ENCODE peak calls at places on chromosomes 3 and 15, in nine cellular contexts. One of them, this sample, is unnamed.

GRCh38 chr3:59782664-59783063 is 732.8 kb upstream of the CFAP20DC start:
- DNase-seq in pancreas: no peak
- DNase-seq in DMS153: no peak
- DNase-seq in uterus: no peak
- DNase-seq in T-helper 2 cell: no peak
- DNase-seq in anterior cingulate cortex: no peak
- DNase-seq in K562: no peak
- DNase-seq in GOT3: no peak
- DNase-seq in activated T-helper 1 cell treated with anti-CD3 and anti-CD28 coated beads, Interleukin-2, amount 50 U/mL, for 16 hours: no peak
- DNase-seq in this sample: no peak

GRCh38 chr3:65412591-65412990 is 626.1 kb downstream of the MAGI1 start:
- DNase-seq in pancreas: no peak
- DNase-seq in DMS153: peak; percentile 42
- DNase-seq in uterus: peak; percentile 20
- DNase-seq in T-helper 2 cell: no peak
- DNase-seq in anterior cingulate cortex: no peak
- DNase-seq in K562: peak; percentile 1
- DNase-seq in GOT3: no peak
- DNase-seq in activated T-helper 1 cell treated with anti-CD3 and anti-CD28 coated beads, Interleukin-2, amount 50 U/mL, for 16 hours: no peak
- DNase-seq in this sample: peak; percentile 34

GRCh38 chr3:69890094-69890493 is 109.4 kb upstream of the SAMMSON start:
- DNase-seq in pancreas: no peak
- DNase-seq in DMS153: no peak
- DNase-seq in uterus: no peak
- DNase-seq in T-helper 2 cell: no peak
- DNase-seq in anterior cingulate cortex: no peak
- DNase-seq in K562: no peak
- DNase-seq in GOT3: no peak
- DNase-seq in activated T-helper 1 cell treated with anti-CD3 and anti-CD28 coated beads, Interleukin-2, amount 50 U/mL, for 16 hours: no peak
- DNase-seq in this sample: no peak

GRCh38 chr15:58864602-58865419 is 68.7 kb downstream of the SLTM start:
- DNase-seq in pancreas: peak; percentile 73
- DNase-seq in DMS153: peak; percentile 49
- DNase-seq in uterus: peak; percentile 35
- DNase-seq in T-helper 2 cell: peak; percentile 6
- DNase-seq in anterior cingulate cortex: no peak
- DNase-seq in K562: no peak
- DNase-seq in GOT3: no peak
- DNase-seq in activated T-helper 1 cell treated with anti-CD3 and anti-CD28 coated beads, Interleukin-2, amount 50 U/mL, for 16 hours: no peak
- DNase-seq in this sample: peak; percentile 2

GRCh38 chr3:57007513-57008415 is 52.7 kb upstream of the SPATA12 start:
- DNase-seq in pancreas: no peak
- DNase-seq in DMS153: no peak
- DNase-seq in uterus: peak; percentile 77
- DNase-seq in T-helper 2 cell: no peak
- DNase-seq in anterior cingulate cortex: no peak
- DNase-seq in K562: peak; percentile 79
- DNase-seq in GOT3: no peak
- DNase-seq in activated T-helper 1 cell treated with anti-CD3 and anti-CD28 coated beads, Interleukin-2, amount 50 U/mL, for 16 hours: no peak
- DNase-seq in this sample: no peak

GRCh38 chr3:37162501-37163245 is 11.7 kb downstream of the LRRFIP2 start:
- DNase-seq in pancreas: no peak
- DNase-seq in DMS153: no peak
- DNase-seq in uterus: no peak
- DNase-seq in T-helper 2 cell: peak; percentile 73
- DNase-seq in anterior cingulate cortex: no peak
- DNase-seq in K562: no peak
- DNase-seq in GOT3: no peak
- DNase-seq in activated T-helper 1 cell treated with anti-CD3 and anti-CD28 coated beads, Interleukin-2, amount 50 U/mL, for 16 hours: no peak
- DNase-seq in this sample: no peak

GRCh38 chr3:70880416-70880815 is 568.0 kb upstream of the MDFIC2 start:
- DNase-seq in pancreas: no peak
- DNase-seq in DMS153: no peak
- DNase-seq in uterus: no peak
- DNase-seq in T-helper 2 cell: no peak
- DNase-seq in anterior cingulate cortex: no peak
- DNase-seq in K562: no peak
- DNase-seq in GOT3: no peak
- DNase-seq in activated T-helper 1 cell treated with anti-CD3 and anti-CD28 coated beads, Interleukin-2, amount 50 U/mL, for 16 hours: no peak
- DNase-seq in this sample: no peak

GRCh38 chr3:11755276-11755675 is 91.4 kb downstream of the TAMM41 start:
- DNase-seq in pancreas: no peak
- DNase-seq in DMS153: no peak
- DNase-seq in uterus: no peak
- DNase-seq in T-helper 2 cell: no peak
- DNase-seq in anterior cingulate cortex: no peak
- DNase-seq in K562: no peak
- DNase-seq in GOT3: no peak
- DNase-seq in activated T-helper 1 cell treated with anti-CD3 and anti-CD28 coated beads, Interleukin-2, amount 50 U/mL, for 16 hours: no peak
- DNase-seq in this sample: no peak

GRCh38 chr3:52763466-52763865 is 7.3 kb downstream of the NEK4 start:
- DNase-seq in pancreas: no peak
- DNase-seq in DMS153: no peak
- DNase-seq in uterus: no peak
- DNase-seq in T-helper 2 cell: no peak
- DNase-seq in anterior cingulate cortex: no peak
- DNase-seq in K562: no peak
- DNase-seq in GOT3: no peak
- DNase-seq in activated T-helper 1 cell treated with anti-CD3 and anti-CD28 coated beads, Interleukin-2, amount 50 U/mL, for 16 hours: no peak
- DNase-seq in this sample: no peak

GRCh38 chr3:52934626-52935530 is 37.5 kb upstream of the STIMATE start:
- DNase-seq in pancreas: no peak
- DNase-seq in DMS153: no peak
- DNase-seq in uterus: peak; percentile 19
- DNase-seq in T-helper 2 cell: peak; percentile 78
- DNase-seq in anterior cingulate cortex: peak; percentile 3
- DNase-seq in K562: peak; percentile 59
- DNase-seq in GOT3: no peak
- DNase-seq in activated T-helper 1 cell treated with anti-CD3 and anti-CD28 coated beads, Interleukin-2, amount 50 U/mL, for 16 hours: no peak
- DNase-seq in this sample: no peak

GRCh38 chr3:104460477-104461406 is 906.0 kb upstream of the ALCAM start:
- DNase-seq in pancreas: no peak
- DNase-seq in DMS153: no peak
- DNase-seq in uterus: no peak
- DNase-seq in T-helper 2 cell: no peak
- DNase-seq in anterior cingulate cortex: no peak
- DNase-seq in K562: no peak
- DNase-seq in GOT3: no peak
- DNase-seq in activated T-helper 1 cell treated with anti-CD3 and anti-CD28 coated beads, Interleukin-2, amount 50 U/mL, for 16 hours: no peak
- DNase-seq in this sample: no peak

GRCh38 chr15:73800662-73801345 is 47.7 kb upstream of the INSYN1 start:
- DNase-seq in pancreas: no peak
- DNase-seq in DMS153: no peak
- DNase-seq in uterus: peak; percentile 58
- DNase-seq in T-helper 2 cell: no peak
- DNase-seq in anterior cingulate cortex: peak; percentile 82
- DNase-seq in K562: peak; percentile 6
- DNase-seq in GOT3: no peak
- DNase-seq in activated T-helper 1 cell treated with anti-CD3 and anti-CD28 coated beads, Interleukin-2, amount 50 U/mL, for 16 hours: no peak
- DNase-seq in this sample: no peak

GRCh38 chr3:33131328-33132018 is 17.7 kb downstream of the CRTAP start:
- DNase-seq in pancreas: no peak
- DNase-seq in DMS153: no peak
- DNase-seq in uterus: no peak
- DNase-seq in T-helper 2 cell: peak; percentile 62
- DNase-seq in anterior cingulate cortex: peak; percentile 34
- DNase-seq in K562: peak; percentile 78
- DNase-seq in GOT3: no peak
- DNase-seq in activated T-helper 1 cell treated with anti-CD3 and anti-CD28 coated beads, Interleukin-2, amount 50 U/mL, for 16 hours: no peak
- DNase-seq in this sample: peak; percentile 87

GRCh38 chr3:70885636-70886035 is 573.2 kb upstream of the MDFIC2 start:
- DNase-seq in pancreas: no peak
- DNase-seq in DMS153: no peak
- DNase-seq in uterus: no peak
- DNase-seq in T-helper 2 cell: no peak
- DNase-seq in anterior cingulate cortex: no peak
- DNase-seq in K562: peak; percentile 9
- DNase-seq in GOT3: no peak
- DNase-seq in activated T-helper 1 cell treated with anti-CD3 and anti-CD28 coated beads, Interleukin-2, amount 50 U/mL, for 16 hours: no peak
- DNase-seq in this sample: no peak

GRCh38 chr3:72270072-72270611 is 485.2 kb upstream of the PROK2 start:
- DNase-seq in pancreas: peak; percentile 71
- DNase-seq in DMS153: no peak
- DNase-seq in uterus: peak; percentile 92
- DNase-seq in T-helper 2 cell: peak; percentile 57
- DNase-seq in anterior cingulate cortex: no peak
- DNase-seq in K562: peak; percentile 88
- DNase-seq in GOT3: peak; percentile 16
- DNase-seq in activated T-helper 1 cell treated with anti-CD3 and anti-CD28 coated beads, Interleukin-2, amount 50 U/mL, for 16 hours: no peak
- DNase-seq in this sample: no peak

GRCh38 chr15:67900621-67901147 is 60.8 kb upstream of the RNU6-1 start:
- DNase-seq in pancreas: no peak
- DNase-seq in DMS153: no peak
- DNase-seq in uterus: no peak
- DNase-seq in T-helper 2 cell: no peak
- DNase-seq in anterior cingulate cortex: no peak
- DNase-seq in K562: peak; percentile 37
- DNase-seq in GOT3: no peak
- DNase-seq in activated T-helper 1 cell treated with anti-CD3 and anti-CD28 coated beads, Interleukin-2, amount 50 U/mL, for 16 hours: no peak
- DNase-seq in this sample: no peak

GRCh38 chr3:12553921-12554391 is 2.9 kb upstream of the MKRN2 start:
- DNase-seq in pancreas: peak; percentile 57
- DNase-seq in DMS153: no peak
- DNase-seq in uterus: no peak
- DNase-seq in T-helper 2 cell: peak; percentile 16
- DNase-seq in anterior cingulate cortex: peak; percentile 28
- DNase-seq in K562: peak; percentile 51
- DNase-seq in GOT3: no peak
- DNase-seq in activated T-helper 1 cell treated with anti-CD3 and anti-CD28 coated beads, Interleukin-2, amount 50 U/mL, for 16 hours: no peak
- DNase-seq in this sample: no peak

GRCh38 chr3:38334142-38334541 is 12.4 kb upstream of the XYLB start:
- DNase-seq in pancreas: no peak
- DNase-seq in DMS153: no peak
- DNase-seq in uterus: no peak
- DNase-seq in T-helper 2 cell: no peak
- DNase-seq in anterior cingulate cortex: no peak
- DNase-seq in K562: no peak
- DNase-seq in GOT3: no peak
- DNase-seq in activated T-helper 1 cell treated with anti-CD3 and anti-CD28 coated beads, Interleukin-2, amount 50 U/mL, for 16 hours: no peak
- DNase-seq in this sample: no peak

GRCh38 chr3:172268425-172268824 is 179.8 kb downstream of the GHSR start:
- DNase-seq in pancreas: no peak
- DNase-seq in DMS153: no peak
- DNase-seq in uterus: no peak
- DNase-seq in T-helper 2 cell: no peak
- DNase-seq in anterior cingulate cortex: no peak
- DNase-seq in K562: no peak
- DNase-seq in GOT3: no peak
- DNase-seq in activated T-helper 1 cell treated with anti-CD3 and anti-CD28 coated beads, Interleukin-2, amount 50 U/mL, for 16 hours: no peak
- DNase-seq in this sample: no peak

GRCh38 chr15:60208708-60209107 is 189.1 kb downstream of the ANXA2 start:
- DNase-seq in pancreas: no peak
- DNase-seq in DMS153: peak; percentile 5
- DNase-seq in uterus: no peak
- DNase-seq in T-helper 2 cell: no peak
- DNase-seq in anterior cingulate cortex: no peak
- DNase-seq in K562: no peak
- DNase-seq in GOT3: no peak
- DNase-seq in activated T-helper 1 cell treated with anti-CD3 and anti-CD28 coated beads, Interleukin-2, amount 50 U/mL, for 16 hours: no peak
- DNase-seq in this sample: peak; percentile 42

GRCh38 chr3:29695201-29695904 is 414.5 kb downstream of the RBMS3 start:
- DNase-seq in pancreas: no peak
- DNase-seq in DMS153: no peak
- DNase-seq in uterus: no peak
- DNase-seq in T-helper 2 cell: no peak
- DNase-seq in anterior cingulate cortex: no peak
- DNase-seq in K562: no peak
- DNase-seq in GOT3: no peak
- DNase-seq in activated T-helper 1 cell treated with anti-CD3 and anti-CD28 coated beads, Interleukin-2, amount 50 U/mL, for 16 hours: no peak
- DNase-seq in this sample: no peak

GRCh38 chr3:123064914-123065313 is 1.9 kb upstream of the PDIA5 start:
- DNase-seq in pancreas: no peak
- DNase-seq in DMS153: no peak
- DNase-seq in uterus: no peak
- DNase-seq in T-helper 2 cell: peak; percentile 51
- DNase-seq in anterior cingulate cortex: no peak
- DNase-seq in K562: no peak
- DNase-seq in GOT3: no peak
- DNase-seq in activated T-helper 1 cell treated with anti-CD3 and anti-CD28 coated beads, Interleukin-2, amount 50 U/mL, for 16 hours: no peak
- DNase-seq in this sample: no peak

GRCh38 chr3:119469378-119470189 is 821 bp downstream of the POGLUT1 start:
- DNase-seq in pancreas: no peak
- DNase-seq in DMS153: no peak
- DNase-seq in uterus: no peak
- DNase-seq in T-helper 2 cell: peak; percentile 42
- DNase-seq in anterior cingulate cortex: no peak
- DNase-seq in K562: no peak
- DNase-seq in GOT3: no peak
- DNase-seq in activated T-helper 1 cell treated with anti-CD3 and anti-CD28 coated beads, Interleukin-2, amount 50 U/mL, for 16 hours: no peak
- DNase-seq in this sample: no peak

GRCh38 chr3:172512363-172512762 is 10.9 kb downstream of the TNFSF10 start:
- DNase-seq in pancreas: no peak
- DNase-seq in DMS153: no peak
- DNase-seq in uterus: no peak
- DNase-seq in T-helper 2 cell: peak; percentile 85
- DNase-seq in anterior cingulate cortex: peak; percentile 36
- DNase-seq in K562: peak; percentile 63
- DNase-seq in GOT3: no peak
- DNase-seq in activated T-helper 1 cell treated with anti-CD3 and anti-CD28 coated beads, Interleukin-2, amount 50 U/mL, for 16 hours: no peak
- DNase-seq in this sample: no peak

GRCh38 chr3:112007641-112008040 is 8.9 kb downstream of the TAGLN3 start:
- DNase-seq in pancreas: no peak
- DNase-seq in DMS153: no peak
- DNase-seq in uterus: no peak
- DNase-seq in T-helper 2 cell: no peak
- DNase-seq in anterior cingulate cortex: no peak
- DNase-seq in K562: no peak
- DNase-seq in GOT3: no peak
- DNase-seq in activated T-helper 1 cell treated with anti-CD3 and anti-CD28 coated beads, Interleukin-2, amount 50 U/mL, for 16 hours: no peak
- DNase-seq in this sample: no peak

GRCh38 chr15:76339302-76340197 is 3.0 kb downstream of the ISL2 start:
- DNase-seq in pancreas: no peak
- DNase-seq in DMS153: no peak
- DNase-seq in uterus: no peak
- DNase-seq in T-helper 2 cell: peak; percentile 50
- DNase-seq in anterior cingulate cortex: no peak
- DNase-seq in K562: no peak
- DNase-seq in GOT3: no peak
- DNase-seq in activated T-helper 1 cell treated with anti-CD3 and anti-CD28 coated beads, Interleukin-2, amount 50 U/mL, for 16 hours: no peak
- DNase-seq in this sample: no peak

GRCh38 chr3:25533365-25533764 is 105.3 kb downstream of the RARB start:
- DNase-seq in pancreas: no peak
- DNase-seq in DMS153: no peak
- DNase-seq in uterus: no peak
- DNase-seq in T-helper 2 cell: no peak
- DNase-seq in anterior cingulate cortex: no peak
- DNase-seq in K562: no peak
- DNase-seq in GOT3: no peak
- DNase-seq in activated T-helper 1 cell treated with anti-CD3 and anti-CD28 coated beads, Interleukin-2, amount 50 U/mL, for 16 hours: no peak
- DNase-seq in this sample: no peak

GRCh38 chr3:190217081-190217480 is 96.4 kb upstream of the P3H2 start:
- DNase-seq in pancreas: no peak
- DNase-seq in DMS153: no peak
- DNase-seq in uterus: no peak
- DNase-seq in T-helper 2 cell: no peak
- DNase-seq in anterior cingulate cortex: no peak
- DNase-seq in K562: no peak
- DNase-seq in GOT3: no peak
- DNase-seq in activated T-helper 1 cell treated with anti-CD3 and anti-CD28 coated beads, Interleukin-2, amount 50 U/mL, for 16 hours: no peak
- DNase-seq in this sample: no peak

GRCh38 chr3:126438186-126438585 is 37.5 kb downstream of the ZXDC start:
- DNase-seq in pancreas: no peak
- DNase-seq in DMS153: no peak
- DNase-seq in uterus: peak; percentile 4
- DNase-seq in T-helper 2 cell: no peak
- DNase-seq in anterior cingulate cortex: no peak
- DNase-seq in K562: no peak
- DNase-seq in GOT3: no peak
- DNase-seq in activated T-helper 1 cell treated with anti-CD3 and anti-CD28 coated beads, Interleukin-2, amount 50 U/mL, for 16 hours: no peak
- DNase-seq in this sample: no peak

GRCh38 chr3:76054404-76054803 is 269.1 kb upstream of the ZNF717 start:
- DNase-seq in pancreas: no peak
- DNase-seq in DMS153: no peak
- DNase-seq in uterus: no peak
- DNase-seq in T-helper 2 cell: no peak
- DNase-seq in anterior cingulate cortex: no peak
- DNase-seq in K562: no peak
- DNase-seq in GOT3: no peak
- DNase-seq in activated T-helper 1 cell treated with anti-CD3 and anti-CD28 coated beads, Interleukin-2, amount 50 U/mL, for 16 hours: no peak
- DNase-seq in this sample: no peak

GRCh38 chr3:71600646-71601288 is 17.2 kb upstream of the FOXP1 start:
- DNase-seq in pancreas: no peak
- DNase-seq in DMS153: no peak
- DNase-seq in uterus: no peak
- DNase-seq in T-helper 2 cell: no peak
- DNase-seq in anterior cingulate cortex: no peak
- DNase-seq in K562: peak; percentile 25
- DNase-seq in GOT3: no peak
- DNase-seq in activated T-helper 1 cell treated with anti-CD3 and anti-CD28 coated beads, Interleukin-2, amount 50 U/mL, for 16 hours: no peak
- DNase-seq in this sample: no peak